ENCODE peak calls at places on chromosomes 4 and X, in four cellular contexts. O is stimulated activated naive CD4-positive, alpha-beta T cell; G is activated CD4-positive, alpha-beta memory T cell treated with anti-CD3 and anti-CD28 coated beads, Interleukin-2, amount 10 ng/mL, durations not matched to agents 7 days and 5 days; T is hypothalamus. M is an unnamed sample.

GRCh38 chr4:107824367-107825071 is at the start of gene SGMS2:
- DNase-seq in O (no peak), G (peak), T (peak), M (peak)

GRCh38 chr4:187814737-187815465 is 180.7 kb upstream of the ZFP42 start:
- DNase-seq in O (no peak), G (no peak), T (no peak), M (no peak)

GRCh38 chrX:96372313-96373046 is 312.2 kb upstream of the DIAPH2 start:
- DNase-seq in O (no peak), G (no peak), T (no peak), M (no peak)

GRCh38 chr4:105399535-105400161 is 74.2 kb downstream of the PPA2 start:
- DNase-seq in O (no peak), G (no peak), T (no peak), M (no peak)

GRCh38 chr4:38519671-38520070 is 144.3 kb upstream of the KLF3 start:
- DNase-seq in O (no peak), G (no peak), T (no peak), M (no peak)

GRCh38 chr4:153223935-153224334 is 19.7 kb downstream of the TRIM2 start:
- DNase-seq in O (no peak), G (no peak), T (no peak), M (no peak)

GRCh38 chr4:100294356-100294755 is 104.1 kb upstream of the DDIT4L start:
- DNase-seq in O (no peak), G (no peak), T (no peak), M (no peak)

GRCh38 chrX:134935286-134935685 is 55.5 kb upstream of the SMIM10 start:
- DNase-seq in O (no peak), G (no peak), T (no peak), M (no peak)

GRCh38 chr4:183987987-183988392 is 82.9 kb downstream of the STOX2 start:
- DNase-seq in O (no peak), G (no peak), T (peak), M (no peak)

GRCh38 chr4:121156822-121157769 is 7.0 kb downstream of the TNIP3 start:
- DNase-seq in O (peak), G (no peak), T (no peak), M (peak)

GRCh38 chr4:76623217-76624060 is 188.4 kb downstream of the SHROOM3 start:
- DNase-seq in O (no peak), G (no peak), T (no peak), M (no peak)

M was measured in T-cell.